ENCODE peak calls at places on chromosome 17, in seven cellular contexts. U is hepatocyte, F is SK-N-SH, S is OCI-LY7, G is neural progenitor cell, X is GM23338, Z is IMR-90. L is an unnamed sample. For H3K4me1, the result is how much of the 10 kb centered on the place peaks cover.

GRCh38 chr17:74478369-74479100 is 12.1 kb downstream of the CD300A start:
- DNase-seq in U (no peak), F (peak), S (peak), G (no peak), X (no peak), Z (no peak), L (no peak)

GRCh38 chr17:7384489-7385081 is 3.7 kb downstream of the TNK1 start:
- DNase-seq in U (no peak), F (no peak), S (peak), G (no peak), X (peak), Z (no peak), L (no peak)

GRCh38 chr17:61498595-61498994 is 46.4 kb downstream of the TBX4 start:
- DNase-seq in U (no peak), F (no peak), S (no peak), G (no peak), X (no peak), Z (no peak), L (no peak)

GRCh38 chr17:80792373-80792781 is 199.3 kb upstream of the CHMP6 start:
- DNase-seq in U (no peak), F (no peak), S (no peak), G (no peak), X (no peak), Z (peak), L (no peak)

GRCh38 chr17:7204828-7205461 is 14.7 kb downstream of the DLG4 start:
- DNase-seq in U (peak), F (peak), S (peak), G (peak), X (peak), Z (peak), L (peak)

GRCh38 chr17:1875597-1875996 is 45.8 kb downstream of the RPA1 start:
- DNase-seq in U (no peak), F (no peak), S (no peak), G (no peak), X (no peak), Z (no peak), L (no peak)

GRCh38 chr17:31499771-31500554 is 108.5 kb downstream of the RAB11FIP4 start:
- DNase-seq in U (no peak), F (peak), S (no peak), G (peak), X (peak), Z (peak), L (peak)

GRCh38 chr17:81553018-81553615 is 964 bp upstream of the FAAP100 start:
- DNase-seq in U (peak), F (peak), S (peak), G (peak), X (peak), Z (peak), L (peak)

GRCh38 chr17:21253646-21254441 is 634 bp upstream of the NATD1 start:
- DNase-seq in U (no peak), F (no peak), S (no peak), G (no peak), X (no peak), Z (no peak), L (peak)

GRCh38 chr17:78601577-78602190 is 24.5 kb upstream of the DNAH17 start:
- DNase-seq in U (no peak), F (no peak), S (no peak), G (no peak), X (no peak), Z (no peak), L (no peak)

GRCh38 chr17:27609606-27610303 is 21.2 kb upstream of the LGALS9 start:
- DNase-seq in U (peak), F (peak), S (peak), G (peak), X (peak), Z (peak), L (peak)

GRCh38 chr17:78710607-78711006 is 71.5 kb downstream of the CYTH1 start:
- DNase-seq in U (no peak), F (no peak), S (no peak), G (no peak), X (no peak), Z (no peak), L (no peak)

GRCh38 chr17:15213381-15214087 is 51.6 kb downstream of the PMP22 start:
- DNase-seq in U (no peak), F (peak), S (peak), G (peak), X (peak), Z (peak), L (no peak)

GRCh38 chr17:54992797-54993639 is 24.5 kb downstream of the STXBP4 start:
- DNase-seq in U (peak), F (peak), S (peak), G (peak), X (peak), Z (peak), L (peak)

DNA sequence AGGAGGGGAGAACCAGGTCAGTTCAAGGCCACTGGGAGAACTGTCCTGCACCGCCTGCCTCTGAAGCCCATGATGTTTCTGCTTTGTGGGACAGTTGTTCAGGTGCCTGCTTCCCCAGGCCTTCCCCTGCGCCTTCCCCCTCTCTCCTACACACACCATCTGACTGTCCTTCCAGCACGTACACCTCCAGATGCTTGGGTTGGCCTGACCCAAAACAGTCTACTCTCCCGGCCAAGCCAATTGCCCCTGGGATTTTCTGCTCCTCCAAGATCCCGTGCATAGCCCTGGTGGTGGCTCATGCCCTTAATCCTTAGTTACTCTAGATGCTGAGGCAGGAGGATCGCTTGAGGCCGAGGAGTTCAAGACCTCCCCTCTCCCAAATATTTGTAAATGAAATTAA is 684 bp upstream of the RSAD1 start:
- DNase-seq in U (no peak), F (no peak), S (no peak), G (no peak), X (no peak), Z (no peak), L (no peak)
- H3K4me3 ChIP-seq in U (no peak), F (peak), S (peak), G (peak), X (peak), Z (no peak), L (no peak)

DNA sequence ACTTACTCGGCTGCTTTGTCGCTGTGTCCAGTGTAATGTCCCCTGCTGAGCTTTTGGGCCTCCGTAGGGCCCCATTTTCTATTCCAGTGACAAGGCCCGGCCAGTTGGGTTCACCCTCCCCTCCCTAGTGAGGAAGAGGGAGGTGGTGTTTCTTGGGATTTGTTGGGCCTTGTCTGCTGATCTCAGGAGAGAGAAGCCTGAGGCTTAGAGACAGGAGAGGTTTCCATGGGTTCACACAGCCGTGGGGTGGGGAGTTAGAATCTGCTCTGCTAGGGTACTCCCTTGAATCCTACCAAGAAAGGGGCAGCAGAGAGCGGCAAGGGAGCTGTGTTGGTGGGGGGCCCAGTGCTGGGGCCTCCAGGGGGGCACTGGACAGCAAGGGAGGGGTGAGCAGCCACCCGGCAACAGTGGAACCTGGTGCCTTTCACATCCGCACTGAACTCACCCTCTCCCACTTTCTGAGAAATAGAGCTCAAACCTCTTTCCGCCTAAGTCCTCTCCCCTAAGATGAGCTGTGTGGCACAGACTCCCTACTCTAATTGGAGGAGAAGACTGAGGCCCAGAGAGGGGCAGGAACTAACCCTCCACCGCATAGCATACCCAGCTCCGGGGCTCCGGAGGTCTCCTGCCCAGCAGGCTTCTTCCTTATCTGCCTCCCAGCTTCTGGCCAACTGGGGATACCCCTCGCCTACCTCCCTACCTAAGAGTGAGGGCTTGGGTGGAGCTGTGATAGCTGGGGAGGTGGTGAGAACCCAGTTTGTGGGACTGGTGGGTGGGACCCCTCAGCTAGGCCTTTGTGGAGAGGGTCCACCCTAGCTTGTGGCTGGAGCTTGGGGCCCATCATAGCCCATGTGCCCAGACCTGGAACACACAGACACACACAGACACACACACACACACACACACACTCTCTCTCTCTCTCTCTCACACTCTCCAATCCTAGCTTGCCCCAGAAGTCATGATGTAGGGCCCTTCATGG is 6.8 kb downstream of the TBKBP1 start:
- DNase-seq in U (no peak), F (no peak), S (no peak), G (peak), X (no peak), Z (no peak), L (no peak)
- H3K4me1 ChIP-seq in U (under half), F (under half), S (under half), G (under half), X (under half), Z (under half), L (under half)

GRCh38 chr17:76437467-76438402 is 15.2 kb downstream of the UBE2O start:
- DNase-seq in U (no peak), F (no peak), S (no peak), G (no peak), X (no peak), Z (no peak), L (peak)
- H2AFZ ChIP-seq in U (no peak), F (no peak), S (no peak), G (no peak), X (no peak), Z (no peak), L (no peak)

GRCh38 chr17:4478318-4478830 is 20.3 kb upstream of the SPNS2 start:
- DNase-seq in U (no peak), F (no peak), S (no peak), G (no peak), X (no peak), Z (no peak), L (no peak)
- H3K4me3 ChIP-seq in U (no peak), F (no peak), S (no peak), G (no peak), X (no peak), Z (no peak), L (no peak)

DNA sequence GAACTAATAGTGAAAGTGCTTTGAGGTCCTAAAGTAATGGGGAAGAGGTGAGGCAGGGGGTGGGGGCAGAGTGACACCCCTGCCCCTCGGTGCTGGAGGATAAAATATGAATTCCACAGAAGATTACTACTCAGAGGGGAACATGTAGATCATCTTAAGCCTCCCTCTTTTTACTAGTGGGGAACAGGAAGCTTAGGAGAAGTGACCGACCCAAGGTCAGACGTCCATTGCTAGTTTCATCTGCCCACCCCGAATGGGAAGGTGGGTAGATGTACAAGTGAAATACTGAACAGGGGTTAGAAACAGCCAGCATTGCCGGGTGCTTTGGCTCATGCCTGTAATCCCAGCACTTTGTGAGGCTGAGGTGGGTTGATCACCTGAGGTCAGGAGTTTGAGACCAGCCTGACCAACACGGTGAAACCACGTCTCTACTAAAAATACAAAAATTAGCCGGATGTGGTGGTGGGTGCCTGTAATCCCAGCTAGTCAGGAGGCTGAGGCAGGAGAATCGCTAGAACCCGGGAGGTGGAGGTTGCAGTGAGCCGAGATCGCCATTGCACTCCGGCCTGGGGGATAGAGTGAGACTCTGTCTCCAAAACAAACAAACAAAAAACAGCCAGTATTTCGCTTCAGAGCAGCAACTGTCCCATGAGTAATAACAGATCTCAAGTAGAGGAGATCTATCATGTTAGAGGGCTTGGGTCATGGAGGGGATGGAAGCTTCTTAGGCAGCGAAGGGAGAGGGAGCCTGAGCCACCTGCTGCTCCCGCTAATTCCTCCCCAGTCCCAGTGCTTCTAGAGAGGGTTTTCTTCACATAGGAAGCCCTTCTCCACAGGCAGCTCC is 1.2 kb upstream of the NR1D1 start:
- DNase-seq in U (no peak), F (no peak), S (no peak), G (no peak), X (no peak), Z (no peak), L (no peak)
- H3K4me1 ChIP-seq in U (under half), F (under half), S (under half), G (under half), X (half or more), Z (under half), L (under half)

DNA sequence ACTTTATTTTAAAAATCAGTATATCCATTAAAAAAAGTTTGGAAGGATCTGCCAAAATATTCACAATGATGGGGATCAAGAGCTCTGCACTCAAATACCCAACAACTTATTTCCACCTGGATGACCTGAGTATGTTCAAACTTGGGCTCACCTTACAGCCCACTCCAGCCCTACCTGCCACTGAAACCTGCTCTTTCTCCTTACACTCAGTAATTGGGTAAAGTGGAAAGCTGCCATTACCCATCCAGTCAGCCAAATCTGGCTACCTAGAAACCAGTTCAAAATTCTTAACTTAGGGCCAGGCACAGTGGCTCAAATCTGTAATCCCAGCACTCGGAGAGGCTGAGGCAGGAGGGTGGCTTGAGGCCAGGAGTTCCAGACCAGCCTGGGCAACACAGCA is 9.6 kb downstream of the VPS53 start:
- DNase-seq in U (no peak), F (no peak), S (no peak), G (no peak), X (no peak), Z (no peak), L (no peak)
- H2AFZ ChIP-seq in U (no peak), F (no peak), S (no peak), G (no peak), X (no peak), Z (no peak), L (no peak)

DNA sequence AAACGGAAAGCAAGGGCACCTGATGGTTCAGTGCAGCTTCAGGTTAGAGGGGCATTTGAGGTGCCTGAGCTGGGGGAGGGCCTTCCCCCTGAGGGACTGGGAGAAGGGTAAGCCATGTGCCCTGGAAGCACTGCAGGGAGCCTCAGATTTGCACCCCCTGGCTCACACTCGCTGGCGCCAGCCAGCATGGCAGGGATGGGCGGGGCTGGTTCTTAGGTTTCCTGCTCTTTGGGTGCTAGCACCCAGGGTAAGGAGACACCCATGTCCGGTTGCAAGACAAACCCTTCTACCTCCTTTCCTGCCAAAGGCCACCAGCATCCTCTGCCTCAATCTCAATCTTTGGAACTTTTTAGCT is 2.3 kb upstream of the LIMD2 start:
- DNase-seq in U (no peak), F (no peak), S (peak), G (no peak), X (no peak), Z (no peak), L (no peak)
- H3K4me3 ChIP-seq in U (no peak), F (no peak), S (peak), G (no peak), X (peak), Z (no peak), L (no peak)

L was measured in mammary epithelial cell.